ENCODE peak calls at places on chromosomes 12 and 14, in five cellular contexts. P, Y, C, N and K are unnamed samples.

GRCh38 chr12:50529345-50529744 is 24.6 kb downstream of the DIP2B start:
- DNase-seq in P (no peak), Y (no peak), C (no peak), N (no peak), K (no peak)

GRCh38 chr14:93410021-93410420 is 20.7 kb upstream of the UNC79 start:
- DNase-seq in P (no peak), Y (no peak), C (no peak), N (no peak), K (no peak)

GRCh38 chr12:88693837-88694445 is 113.7 kb upstream of the KITLG start:
- DNase-seq in P (no peak), Y (no peak), C (peak; percentile 50), N (no peak), K (no peak)

GRCh38 chr12:109953656-109954055 is 42.5 kb downstream of the GIT2 start:
- DNase-seq in P (no peak), Y (no peak), C (no peak), N (no peak), K (no peak)

GRCh38 chr14:104698688-104699425 is 9.4 kb downstream of the INF2 start:
- DNase-seq in P (no peak), Y (no peak), C (no peak), N (peak; percentile 51), K (no peak)

GRCh38 chr12:64912501-64912900 is 88.1 kb downstream of the TBC1D30 start:
- DNase-seq in P (no peak), Y (no peak), C (peak; percentile 26), N (no peak), K (no peak)

GRCh38 chr12:22935090-22935489 is 310.1 kb downstream of the ETNK1 start:
- DNase-seq in P (no peak), Y (no peak), C (no peak), N (no peak), K (no peak)

GRCh38 chr12:64530566-64530965 is 78.6 kb downstream of the TBK1 start:
- DNase-seq in P (no peak), Y (no peak), C (no peak), N (no peak), K (no peak)

GRCh38 chr12:122895757-122896636 is at the start of gene VPS37B:
- DNase-seq in P (peak; percentile 83), Y (peak; percentile 82), C (peak; percentile 88), N (peak; percentile 53), K (peak; percentile 87)

GRCh38 chr12:51635371-51635770 is 44.3 kb downstream of the SCN8A start:
- DNase-seq in P (no peak), Y (no peak), C (peak; percentile 68), N (no peak), K (no peak)

GRCh38 chr14:100362311-100362927 is 39.3 kb downstream of the SLC25A47 start:
- DNase-seq in P (no peak), Y (no peak), C (no peak), N (no peak), K (no peak)

GRCh38 chr12:84508325-84508861 is 404.2 kb downstream of the SLC6A15 start:
- DNase-seq in P (no peak), Y (no peak), C (peak; percentile 45), N (no peak), K (no peak)

GRCh38 chr14:72516936-72517408 is 376.9 kb downstream of the DPF3 start:
- DNase-seq in P (peak; percentile 25), Y (peak; percentile 83), C (peak; percentile 87), N (peak; percentile 44), K (peak; percentile 59)

GRCh38 chr14:64074961-64075619 is 219.1 kb downstream of the ESR2 start:
- DNase-seq in P (no peak), Y (peak; percentile 70), C (peak; percentile 80), N (no peak), K (no peak)

GRCh38 chr14:34906287-34906686 is 31.1 kb upstream of the BAZ1A start:
- DNase-seq in P (no peak), Y (no peak), C (no peak), N (no peak), K (no peak)

GRCh38 chr14:72254940-72255472 is 322.8 kb downstream of the RGS6 start:
- DNase-seq in P (no peak), Y (no peak), C (no peak), N (no peak), K (no peak)

GRCh38 chr12:12195516-12195915 is 71.3 kb downstream of the LRP6 start:
- DNase-seq in P (no peak), Y (peak; percentile 14), C (peak; percentile 14), N (no peak), K (no peak)

GRCh38 chr12:76144253-76144564 is 59.7 kb upstream of the NAP1L1 start:
- DNase-seq in P (no peak), Y (peak; percentile 76), C (peak; percentile 47), N (no peak), K (peak; percentile 7)

GRCh38 chr14:104985675-104986486 is at the start of gene CLBA1:
- DNase-seq in P (peak; percentile 82), Y (peak; percentile 90), C (peak; percentile 93), N (peak; percentile 80), K (peak; percentile 82)

GRCh38 chr12:34396006-34396860 is 373.9 kb downstream of the ALG10 start:
- DNase-seq in P (no peak), Y (no peak), C (no peak), N (no peak), K (no peak)

GRCh38 chr14:52950410-52950897 is 396 bp downstream of the FERMT2 start:
- DNase-seq in P (no peak), Y (peak; percentile 71), C (peak; percentile 73), N (peak; percentile 29), K (peak; percentile 16)

GRCh38 chr12:27504506-27504905 is 19.5 kb upstream of the PPFIBP1 start:
- DNase-seq in P (no peak), Y (no peak), C (peak; percentile 33), N (no peak), K (no peak)

GRCh38 chr12:86158956-86159355 is 97.2 kb downstream of the MGAT4C start:
- DNase-seq in P (no peak), Y (no peak), C (peak; percentile 63), N (no peak), K (no peak)

GRCh38 chr12:94649349-94650142 is 811 bp downstream of the TMCC3 start:
- DNase-seq in P (no peak), Y (peak; percentile 64), C (peak; percentile 54), N (peak; percentile 38), K (peak; percentile 16)

GRCh38 chr12:112868459-112869041 is 38.2 kb upstream of the OAS1 start:
- DNase-seq in P (no peak), Y (no peak), C (no peak), N (no peak), K (no peak)

GRCh38 chr14:79278798-79279644 is 932.3 kb downstream of the DIO2 start:
- DNase-seq in P (no peak), Y (peak; percentile 83), C (peak; percentile 53), N (peak; percentile 35), K (no peak)

GRCh38 chr14:90114554-90114953 is 52.8 kb downstream of the KCNK13 start:
- DNase-seq in P (no peak), Y (no peak), C (peak; percentile 22), N (no peak), K (no peak)

GRCh38 chr14:80055912-80056801 is 155.1 kb downstream of the DIO2 start:
- DNase-seq in P (no peak), Y (peak; percentile 47), C (peak; percentile 55), N (peak; percentile 10), K (no peak)

GRCh38 chr12:131066886-131067490 is 113.3 kb downstream of the ADGRD1 start:
- DNase-seq in P (no peak), Y (no peak), C (no peak), N (no peak), K (no peak)

GRCh38 chr14:45212231-45212630 is 40.8 kb downstream of the MIS18BP1 start:
- DNase-seq in P (no peak), Y (no peak), C (no peak), N (no peak), K (no peak)

GRCh38 chr12:71727958-71728357 is 26.7 kb upstream of the RAB21 start:
- DNase-seq in P (no peak), Y (no peak), C (no peak), N (no peak), K (no peak)

GRCh38 chr12:51028126-51028810 is 2.1 kb upstream of the SLC11A2 start:
- DNase-seq in P (no peak), Y (peak; percentile 27), C (peak; percentile 73), N (peak; percentile 14), K (no peak)

GRCh38 chr12:89162704-89163261 is 189.5 kb downstream of the DUSP6 start:
- DNase-seq in P (no peak), Y (peak; percentile 96), C (peak; percentile 99), N (no peak), K (no peak)